ENCODE peak calls at places on chromosomes 13 and 19, in four cellular contexts. R, G, O and H are unnamed samples.

GRCh38 chr19:40576181-40576584 is 490 bp upstream of the SHKBP1 start:
- DNase-seq in R (no peak), G (no peak), O (no peak), H (no peak)

GRCh38 chr19:13838071-13838942 is 38.6 kb upstream of the NANOS3 start:
- DNase-seq in R (no peak), G (no peak), O (no peak), H (no peak)

GRCh38 chr13:39107484-39108040 is 69.3 kb downstream of the NHLRC3 start:
- DNase-seq in R (peak; percentile 54), G (no peak), O (no peak), H (no peak)

GRCh38 chr13:72166102-72166660 is 299.2 kb upstream of the DACH1 start:
- DNase-seq in R (no peak), G (no peak), O (no peak), H (no peak)

GRCh38 chr13:51959773-51960172 is 51.5 kb downstream of the ATP7B start:
- DNase-seq in R (no peak), G (no peak), O (no peak), H (no peak)

GRCh38 chr13:48500652-48501197 is 32.2 kb downstream of the RCBTB2 start:
- DNase-seq in R (no peak), G (peak; percentile 37), O (peak; percentile 5), H (no peak)

GRCh38 chr13:109869312-109870237 is 83.2 kb upstream of the IRS2 start:
- DNase-seq in R (peak; percentile 98), G (peak; percentile 47), O (no peak), H (peak; percentile 88)

GRCh38 chr19:49056101-49056901 is 1.2 kb downstream of the CGB7 start:
- DNase-seq in R (no peak), G (peak; percentile 4), O (peak; percentile 85), H (peak; percentile 76)

GRCh38 chr13:46552888-46553520 is at the start of gene LRCH1:
- DNase-seq in R (peak; percentile 70), G (no peak), O (peak; percentile 56), H (peak; percentile 94)

GRCh38 chr13:95275322-95276118 is 25.7 kb downstream of the ABCC4 start:
- DNase-seq in R (peak; percentile 69), G (no peak), O (no peak), H (no peak)

GRCh38 chr19:35216833-35217707 is 11.5 kb downstream of the FAM187B start:
- DNase-seq in R (no peak), G (no peak), O (no peak), H (no peak)

GRCh38 chr19:49924004-49924880 is 4.8 kb upstream of the ATF5 start:
- DNase-seq in R (no peak), G (no peak), O (no peak), H (no peak)

GRCh38 chr19:30691767-30692516 is 319.8 kb downstream of the ZNF536 start:
- DNase-seq in R (no peak), G (no peak), O (no peak), H (no peak)

GRCh38 chr13:25752957-25753540 is 298.8 kb downstream of the SHISA2 start:
- DNase-seq in R (peak; percentile 56), G (no peak), O (no peak), H (peak; percentile 75)

GRCh38 chr13:33213024-33213795 is 72.3 kb downstream of the STARD13 start:
- DNase-seq in R (no peak), G (no peak), O (no peak), H (no peak)